ENCODE peak calls at places on chromosomes 7 and 10, in nine cellular contexts. B, F, C, O, H, J, R, I and M are unnamed samples.

GRCh38 chr7:51456471-51457060 is 140.0 kb upstream of the COBL start:
- DNase-seq in B (no peak), J (no peak), H (no peak), I (no peak), C (no peak), R (no peak), F (no peak), O (no peak), M (no peak)

GRCh38 chr7:154744861-154745258 is 258.1 kb downstream of the PAXIP1 start:
- DNase-seq in I (no peak), R (no peak), B (no peak), H (peak), F (no peak), J (no peak), C (no peak), O (no peak), M (no peak)

GRCh38 chr10:96417432-96417831 is 58.6 kb upstream of the OPALIN start:
- DNase-seq in F (no peak), H (no peak), I (peak), R (no peak), B (no peak), J (no peak), O (no peak), C (no peak), M (no peak)

GRCh38 chr10:69216577-69217118 is 3.5 kb upstream of the HKDC1 start:
- DNase-seq in O (no peak), R (no peak), C (no peak), I (no peak), F (no peak), H (no peak), J (no peak), B (no peak), M (no peak)

GRCh38 chr10:119456435-119456810 is 86.1 kb downstream of the RGS10 start:
- DNase-seq in R (no peak), C (no peak), H (no peak), I (no peak), O (peak), F (no peak), B (no peak), J (no peak), M (no peak)

GRCh38 chr7:29854257-29854938 is 48.1 kb downstream of the WIPF3 start:
- DNase-seq in H (no peak), F (no peak), I (no peak), O (no peak), R (no peak), J (no peak), B (no peak), C (no peak), M (no peak)

GRCh38 chr7:2063562-2064360 is 169.0 kb downstream of the MAD1L1 start:
- DNase-seq in R (no peak), F (no peak), I (peak), J (no peak), O (peak), C (no peak), B (peak), H (peak), M (no peak)

GRCh38 chr10:29119374-29119773 is 169.5 kb upstream of the LYZL1 start:
- DNase-seq in I (peak), O (peak), R (no peak), B (peak), J (no peak), F (no peak), H (peak), C (no peak), M (no peak)

GRCh38 chr10:133336131-133337078 is at the start of gene CALY:
- DNase-seq in H (peak), I (peak), C (peak), R (no peak), J (no peak), F (peak), B (peak), O (peak), M (peak)

GRCh38 chr7:30252885-30253795 is 31.3 kb upstream of the ZNRF2 start:
- DNase-seq in C (no peak), R (peak), F (peak), O (peak), H (no peak), J (no peak), I (no peak), B (peak), M (no peak)

GRCh38 chr10:110411047-110411410 is 86.7 kb upstream of the DUSP5 start:
- DNase-seq in R (no peak), I (no peak), H (no peak), C (no peak), B (no peak), O (no peak), F (no peak), J (no peak), M (no peak)

DNA sequence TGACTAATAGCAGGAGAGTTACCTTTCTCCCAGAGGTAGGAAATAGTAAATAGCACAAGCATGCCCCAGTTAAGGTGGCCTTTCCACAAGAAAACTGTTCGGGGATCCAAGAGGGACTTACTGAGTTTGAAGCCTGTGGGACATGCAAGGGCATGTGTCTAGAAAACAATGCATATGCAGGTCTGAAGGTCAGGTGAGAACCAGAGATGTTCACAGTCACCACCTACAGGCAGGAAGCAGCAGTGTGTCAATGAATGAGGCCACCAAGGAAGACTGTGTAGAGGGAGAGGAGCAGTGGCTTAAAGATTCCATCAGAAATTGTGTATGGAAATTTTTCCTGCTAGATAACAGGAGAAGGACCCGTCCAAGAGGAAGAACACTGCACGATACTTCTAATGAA is 66.0 kb downstream of the CALD1 start:
- DNase-seq in H (no peak), I (peak), F (no peak), B (no peak), C (peak), J (no peak), O (no peak), R (no peak), M (peak)
- TF ChIP-seq CTCF in H (peak), I (peak), F (peak), B (no peak), C (peak), J (peak), O (no peak), R (no peak), M (peak)

DNA sequence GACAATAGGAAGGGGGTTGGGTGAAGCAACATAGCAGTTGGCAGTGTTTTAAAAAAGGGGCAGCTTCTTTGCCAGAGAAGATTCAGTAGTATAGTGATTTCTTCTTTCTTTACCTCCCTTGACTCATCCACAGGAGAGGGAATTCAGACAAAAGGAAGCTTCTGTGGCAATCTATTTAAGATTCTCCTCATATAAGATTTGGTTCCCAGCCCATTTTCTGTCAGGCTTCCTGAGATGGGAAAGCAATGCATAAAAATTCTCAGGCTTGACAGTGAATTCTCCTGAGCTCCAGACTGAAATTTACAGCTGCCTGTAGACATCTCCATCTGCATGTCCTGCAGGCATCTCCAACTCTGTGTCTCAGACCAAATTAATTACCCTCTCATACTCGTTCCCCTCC is 72.9 kb downstream of the TSPAN12 start:
- DNase-seq in J (no peak), H (no peak), C (no peak), O (no peak), F (no peak), B (no peak), R (no peak), I (no peak), M (no peak)
- TF ChIP-seq CTCF in J (no peak), H (no peak), C (no peak), O (no peak), F (no peak), B (no peak), R (no peak), I (no peak), M (no peak)

GRCh38 chr10:4650109-4650508 is 175.9 kb upstream of the AKR1E2 start:
- DNase-seq in J (peak), B (no peak), F (no peak), I (no peak), R (no peak), O (no peak), H (no peak), C (no peak), M (no peak)

GRCh38 chr10:4645836-4646235 is 180.2 kb upstream of the AKR1E2 start:
- DNase-seq in R (no peak), H (no peak), J (no peak), F (no peak), B (no peak), C (no peak), O (no peak), I (no peak), M (no peak)

GRCh38 chr10:4648968-4649367 is 177.0 kb upstream of the AKR1E2 start:
- DNase-seq in I (no peak), F (no peak), R (no peak), J (no peak), O (no peak), H (no peak), B (no peak), C (no peak), M (no peak)

GRCh38 chr10:4647138-4647785 is 178.7 kb upstream of the AKR1E2 start:
- DNase-seq in F (no peak), R (no peak), H (no peak), B (no peak), O (no peak), I (no peak), J (no peak), C (no peak), M (no peak)

GRCh38 chr10:4646546-4646945 is 179.5 kb upstream of the AKR1E2 start:
- DNase-seq in O (no peak), J (no peak), I (no peak), C (no peak), B (no peak), R (no peak), H (no peak), F (no peak), M (no peak)
- TF ChIP-seq CTCF in O (no peak), J (no peak), I (no peak), C (no peak), B (no peak), R (no peak), H (no peak), F (no peak), M (no peak)

GRCh38 chr7:48154792-48155413 is 16.4 kb upstream of the ABCA13 start:
- DNase-seq in J (no peak), C (peak), H (peak), I (peak), R (no peak), F (no peak), O (no peak), B (no peak), M (peak)
- TF ChIP-seq CTCF in J (peak), C (peak), H (peak), I (peak), R (no peak), F (peak), O (peak), B (no peak), M (peak)

GRCh38 chr7:100400656-100401055 is 27.4 kb downstream of the PILRA start:
- DNase-seq in C (no peak), H (peak), B (no peak), J (no peak), I (peak), O (no peak), F (no peak), R (no peak), M (no peak)
- TF ChIP-seq CTCF in C (no peak), H (peak), B (no peak), J (no peak), I (peak), O (no peak), F (no peak), R (no peak), M (no peak)

GRCh38 chr10:93352638-93353383 is 129.3 kb downstream of the MYOF start:
- DNase-seq in J (no peak), H (no peak), I (no peak), R (peak), O (no peak), F (no peak), B (no peak), C (peak), M (peak)
- TF ChIP-seq CTCF in J (peak), H (peak), I (peak), R (peak), O (peak), F (peak), B (peak), C (peak), M (peak)